ENCODE peak calls at places on chromosomes 4 and X, in seven cellular contexts. H, X, R, N, Q, V and E are unnamed samples.
A peak's percentile ranks its signal among the peaks of the same experiment; 100 is the strongest.

GRCh38 chrX:132592880-132593279 is 104.0 kb upstream of the MBNL3 start:
- DNase-seq in N (no peak), Q (no peak), H (no peak), X (peak; percentile 25), V (peak; percentile 49), R (no peak), E (no peak)

GRCh38 chrX:72245461-72246089 is 6.7 kb upstream of the ERCC6L start:
- DNase-seq in Q (no peak), V (peak; percentile 38), N (peak; percentile 67), R (peak; percentile 61), X (peak; percentile 56), H (peak; percentile 24), E (no peak)

GRCh38 chrX:12304261-12304660 is 166.0 kb downstream of the FRMPD4 start:
- DNase-seq in N (no peak), H (no peak), R (peak; percentile 30), V (no peak), Q (no peak), X (no peak), E (no peak)

GRCh38 chr4:7210818-7211217 is 18.5 kb downstream of the SORCS2 start:
- DNase-seq in Q (no peak), V (no peak), H (no peak), N (no peak), R (peak; percentile 87), X (no peak), E (no peak)

GRCh38 chr4:130705023-130705422 is 1609.1 kb downstream of the C4orf33 start:
- DNase-seq in Q (no peak), X (no peak), V (no peak), N (no peak), R (no peak), H (no peak), E (no peak)

GRCh38 chr4:21900211-21900610 is 48.4 kb downstream of the KCNIP4 start:
- DNase-seq in R (no peak), N (no peak), V (no peak), H (no peak), X (no peak), Q (no peak), E (no peak)

GRCh38 chr4:169612869-169613859 is 781 bp upstream of the NEK1 start:
- DNase-seq in N (peak; percentile 46), H (peak; percentile 71), V (peak; percentile 77), R (peak; percentile 79), X (peak; percentile 85), Q (no peak), E (peak; percentile 86)

GRCh38 chr4:88219099-88219498 is 60.7 kb upstream of the ABCG2 start:
- DNase-seq in R (peak; percentile 56), Q (no peak), H (no peak), X (peak; percentile 70), N (no peak), V (peak; percentile 68), E (no peak)

GRCh38 chr4:180538384-180539052 is 1704.7 kb upstream of the TENM3 start:
- DNase-seq in Q (no peak), V (no peak), H (no peak), X (no peak), N (no peak), R (no peak), E (no peak)

GRCh38 chrX:23127586-23127985 is 127.8 kb downstream of the DDX53 start:
- DNase-seq in V (no peak), R (no peak), X (no peak), H (no peak), Q (no peak), N (no peak), E (no peak)

GRCh38 chr4:37453361-37454262 is 209.1 kb downstream of the NWD2 start:
- DNase-seq in Q (no peak), H (peak; percentile 30), V (peak; percentile 86), N (peak; percentile 82), X (peak; percentile 91), R (no peak), E (peak; percentile 82)

DNA sequence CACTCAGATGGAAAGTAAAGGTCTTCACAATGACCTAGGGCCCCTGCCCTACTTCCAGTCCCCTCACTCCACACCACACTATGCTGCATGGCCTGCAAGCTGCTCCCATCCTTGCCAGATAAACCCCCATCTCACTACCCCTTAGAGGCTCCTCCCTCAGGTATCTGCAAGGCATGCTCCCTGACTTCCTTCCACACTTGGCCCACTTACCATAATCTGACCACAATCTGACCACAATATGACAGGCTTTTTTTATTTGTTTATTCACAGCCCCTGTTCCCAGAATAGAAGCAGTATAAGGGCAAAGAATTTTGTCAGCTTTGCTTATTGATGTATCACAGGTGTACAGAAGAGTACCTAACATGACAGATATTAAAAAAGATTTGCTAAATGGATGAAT is 124.7 kb downstream of the CAMK2D start:
- DNase-seq in Q (no peak), R (peak; percentile 62), H (no peak), X (no peak), N (no peak), V (no peak), E (no peak)
- H3K4me3 ChIP-seq in Q (no peak overlapping the region), R (no peak overlapping the region), H (no peak overlapping the region), X (no peak overlapping the region), N (no peak overlapping the region), V (no peak overlapping the region), E (no peak overlapping the region)

GRCh38 chrX:69503228-69503834 is 795 bp upstream of the NALF2 start:
- DNase-seq in Q (no peak), H (no peak), X (no peak), N (peak; percentile 39), V (no peak), R (no peak), E (no peak)
- TF ChIP-seq CTCF in Q (no peak), H (no peak), X (peak; percentile 53), N (no peak), V (peak; percentile 25), R (no peak), E (no peak)

GRCh38 chr4:133152330-133152791 is 3.3 kb downstream of the PCDH10 start:
- DNase-seq in R (no peak), N (no peak), Q (peak; percentile 66), V (peak; percentile 23), H (no peak), X (no peak), E (no peak)
- H3K4me3 ChIP-seq in R (no peak overlapping the region), N (no peak overlapping the region), Q (peak overlapping the region; percentile 47), V (peak overlapping the region; percentile 50), H (peak overlapping the region; percentile 72), X (peak overlapping the region; percentile 48), E (no peak overlapping the region)

DNA sequence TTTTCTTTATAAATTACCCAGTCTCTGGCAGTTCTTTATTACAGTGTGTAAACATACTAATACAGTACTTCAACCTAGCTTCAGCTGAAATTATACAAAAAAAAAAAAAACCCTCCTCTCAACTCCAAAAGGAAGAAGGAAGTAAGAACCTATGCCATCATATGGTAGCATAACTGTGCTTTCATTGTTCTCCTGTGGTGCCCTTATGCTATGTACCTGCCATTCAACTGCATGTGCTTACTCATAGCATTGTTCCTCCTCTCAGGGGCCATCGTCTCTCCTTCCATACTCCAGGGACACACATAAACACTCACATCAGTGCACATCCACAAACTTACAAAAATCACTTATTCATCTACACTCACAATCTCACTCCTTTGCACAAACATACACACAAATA is 470.1 kb upstream of the HS3ST1 start:
- DNase-seq in R (no peak), X (no peak), N (no peak), Q (no peak), V (no peak), H (no peak), E (no peak)
- TF ChIP-seq CTCF in R (no peak), X (no peak), N (no peak), Q (no peak), V (no peak), H (no peak), E (no peak)

GRCh38 chr4:60582167-60582566 is 618.0 kb upstream of the ADGRL3 start:
- DNase-seq in V (no peak), H (no peak), X (no peak), R (no peak), N (no peak), Q (no peak), E (no peak)
- H3K4me3 ChIP-seq in V (no peak overlapping the region), H (no peak overlapping the region), X (no peak overlapping the region), R (no peak overlapping the region), N (no peak overlapping the region), Q (no peak overlapping the region), E (no peak overlapping the region)

GRCh38 chr4:26322349-26322748 is 1.5 kb downstream of the RBPJ start:
- DNase-seq in R (no peak), Q (no peak), H (no peak), N (no peak), X (no peak), V (no peak), E (no peak)

GRCh38 chr4:26320453-26321325 is at the start of gene RBPJ:
- DNase-seq in X (peak; percentile 97), R (peak; percentile 99), H (peak; percentile 87), Q (peak; percentile 94), V (peak; percentile 97), N (peak; percentile 90), E (peak; percentile 93)

GRCh38 chr4:26321326-26322276 is 787 bp downstream of the RBPJ start:
- DNase-seq in V (peak; percentile 35), N (peak; percentile 39), Q (no peak), R (peak; percentile 41), H (peak; percentile 31), X (peak; percentile 48), E (peak; percentile 66)

GRCh38 chr4:26319467-26320158 is 1.2 kb upstream of the RBPJ start:
- DNase-seq in X (peak; percentile 100), Q (peak; percentile 98), V (peak; percentile 100), N (peak; percentile 99), R (peak; percentile 100), H (peak; percentile 99), E (peak; percentile 99)

GRCh38 chr4:26320159-26320452 is 708 bp upstream of the RBPJ start:
- DNase-seq in X (no peak), R (peak; percentile 28), N (no peak), Q (no peak), V (no peak), H (no peak), E (no peak)
- TF ChIP-seq CTCF in X (no peak), R (no peak), N (no peak), Q (no peak), V (no peak), H (no peak), E (no peak)

GRCh38 chrX:48677456-48678030 is 6.1 kb upstream of the WAS start:
- DNase-seq in N (no peak), H (no peak), V (no peak), X (peak; percentile 39), Q (no peak), R (no peak), E (no peak)
- H3K4me3 ChIP-seq in N (no peak overlapping the region), H (peak overlapping the region; percentile 83), V (peak overlapping the region; percentile 83), X (no peak overlapping the region), Q (peak overlapping the region; percentile 71), R (no peak overlapping the region), E (no peak overlapping the region)